ENCODE peak calls at places on chromosomes 13 and 19, in ten cellular contexts. One of them, this sample, is unnamed.
A peak's percentile ranks its signal among the peaks of the same experiment; 100 is the strongest.

GRCh38 chr13:89977203-89977602 is 1370.3 kb upstream of the MIR17HG start:
- DNase-seq in thyroid gland: no peak
- DNase-seq in endothelial cell of umbilical vein: no peak
- DNase-seq in BJ: no peak
- DNase-seq in CD8-positive, alpha-beta T cell: no peak
- DNase-seq in cardiac muscle cell: no peak
- DNase-seq in thoracic aorta: no peak
- DNase-seq in pancreas: no peak
- DNase-seq in fibroblast of lung: no peak
- DNase-seq in neural progenitor cell: no peak
- DNase-seq in this sample: no peak

GRCh38 chr19:17716309-17716929 is 2.9 kb upstream of the MAP1S start:
- DNase-seq in thyroid gland: no peak
- DNase-seq in endothelial cell of umbilical vein: no peak
- DNase-seq in BJ: no peak
- DNase-seq in CD8-positive, alpha-beta T cell: no peak
- DNase-seq in cardiac muscle cell: no peak
- DNase-seq in thoracic aorta: no peak
- DNase-seq in pancreas: no peak
- DNase-seq in fibroblast of lung: no peak
- DNase-seq in neural progenitor cell: no peak
- DNase-seq in this sample: no peak

GRCh38 chr13:67137044-67137735 is 92.9 kb downstream of the PCDH9 start:
- DNase-seq in thyroid gland: no peak
- DNase-seq in endothelial cell of umbilical vein: no peak
- DNase-seq in BJ: no peak
- DNase-seq in CD8-positive, alpha-beta T cell: no peak
- DNase-seq in cardiac muscle cell: no peak
- DNase-seq in thoracic aorta: no peak
- DNase-seq in pancreas: no peak
- DNase-seq in fibroblast of lung: peak; percentile 49
- DNase-seq in neural progenitor cell: no peak
- DNase-seq in this sample: no peak

GRCh38 chr13:83881031-83881727 is 1.1 kb downstream of the SLITRK1 start:
- DNase-seq in thyroid gland: no peak
- DNase-seq in endothelial cell of umbilical vein: no peak
- DNase-seq in BJ: no peak
- DNase-seq in CD8-positive, alpha-beta T cell: no peak
- DNase-seq in cardiac muscle cell: no peak
- DNase-seq in thoracic aorta: no peak
- DNase-seq in pancreas: no peak
- DNase-seq in fibroblast of lung: no peak
- DNase-seq in neural progenitor cell: peak; percentile 8
- DNase-seq in this sample: no peak

GRCh38 chr19:16737909-16738308 is 18.3 kb downstream of the NWD1 start:
- DNase-seq in thyroid gland: no peak
- DNase-seq in endothelial cell of umbilical vein: no peak
- DNase-seq in BJ: no peak
- DNase-seq in CD8-positive, alpha-beta T cell: no peak
- DNase-seq in cardiac muscle cell: no peak
- DNase-seq in thoracic aorta: no peak
- DNase-seq in pancreas: no peak
- DNase-seq in fibroblast of lung: peak; percentile 79
- DNase-seq in neural progenitor cell: no peak
- DNase-seq in this sample: peak; percentile 23

GRCh38 chr13:110714798-110715394 is 1.4 kb downstream of the ING1 start:
- DNase-seq in thyroid gland: peak; percentile 74
- DNase-seq in endothelial cell of umbilical vein: no peak
- DNase-seq in BJ: no peak
- DNase-seq in CD8-positive, alpha-beta T cell: peak; percentile 42
- DNase-seq in cardiac muscle cell: peak; percentile 63
- DNase-seq in thoracic aorta: no peak
- DNase-seq in pancreas: peak; percentile 67
- DNase-seq in fibroblast of lung: peak; percentile 44
- DNase-seq in neural progenitor cell: peak; percentile 74
- DNase-seq in this sample: no peak

GRCh38 chr19:1247747-1248453 is 483 bp upstream of the MIDN start:
- DNase-seq in thyroid gland: peak; percentile 71
- DNase-seq in endothelial cell of umbilical vein: peak; percentile 90
- DNase-seq in BJ: no peak
- DNase-seq in CD8-positive, alpha-beta T cell: peak; percentile 62
- DNase-seq in cardiac muscle cell: no peak
- DNase-seq in thoracic aorta: no peak
- DNase-seq in pancreas: peak; percentile 81
- DNase-seq in fibroblast of lung: peak; percentile 62
- DNase-seq in neural progenitor cell: peak; percentile 69
- DNase-seq in this sample: no peak

GRCh38 chr19:1175020-1175419 is 952 bp upstream of the SBNO2 start:
- DNase-seq in thyroid gland: no peak
- DNase-seq in endothelial cell of umbilical vein: no peak
- DNase-seq in BJ: no peak
- DNase-seq in CD8-positive, alpha-beta T cell: no peak
- DNase-seq in cardiac muscle cell: no peak
- DNase-seq in thoracic aorta: no peak
- DNase-seq in pancreas: no peak
- DNase-seq in fibroblast of lung: no peak
- DNase-seq in neural progenitor cell: no peak
- DNase-seq in this sample: no peak

GRCh38 chr13:45950343-45950995 is 98.9 kb upstream of the SIAH3 start:
- DNase-seq in thyroid gland: no peak
- DNase-seq in endothelial cell of umbilical vein: no peak
- DNase-seq in BJ: no peak
- DNase-seq in CD8-positive, alpha-beta T cell: no peak
- DNase-seq in cardiac muscle cell: no peak
- DNase-seq in thoracic aorta: no peak
- DNase-seq in pancreas: no peak
- DNase-seq in fibroblast of lung: peak; percentile 22
- DNase-seq in neural progenitor cell: no peak
- DNase-seq in this sample: no peak

GRCh38 chr13:54379461-54379860 is 1350.8 kb downstream of the OLFM4 start:
- DNase-seq in thyroid gland: no peak
- DNase-seq in endothelial cell of umbilical vein: no peak
- DNase-seq in BJ: no peak
- DNase-seq in CD8-positive, alpha-beta T cell: no peak
- DNase-seq in cardiac muscle cell: no peak
- DNase-seq in thoracic aorta: no peak
- DNase-seq in pancreas: no peak
- DNase-seq in fibroblast of lung: no peak
- DNase-seq in neural progenitor cell: no peak
- DNase-seq in this sample: no peak

GRCh38 chr13:27004866-27005265 is 166.7 kb downstream of the USP12 start:
- DNase-seq in thyroid gland: no peak
- DNase-seq in endothelial cell of umbilical vein: no peak
- DNase-seq in BJ: no peak
- DNase-seq in CD8-positive, alpha-beta T cell: no peak
- DNase-seq in cardiac muscle cell: no peak
- DNase-seq in thoracic aorta: no peak
- DNase-seq in pancreas: no peak
- DNase-seq in fibroblast of lung: no peak
- DNase-seq in neural progenitor cell: no peak
- DNase-seq in this sample: no peak
- H3K27me3 ChIP-seq in thyroid gland: no peaks in the 10 kb centered on the region
- H3K27me3 ChIP-seq in endothelial cell of umbilical vein: peaks cover 37% of the 10 kb centered on the region
- H3K27me3 ChIP-seq in BJ: peaks cover 14% of the 10 kb centered on the region
- H3K27me3 ChIP-seq in CD8-positive, alpha-beta T cell: peaks cover 6% of the 10 kb centered on the region
- H3K27me3 ChIP-seq in cardiac muscle cell: peaks cover 18% of the 10 kb centered on the region
- H3K27me3 ChIP-seq in thoracic aorta: no peaks in the 10 kb centered on the region
- H3K27me3 ChIP-seq in pancreas: no peaks in the 10 kb centered on the region
- H3K27me3 ChIP-seq in fibroblast of lung: peaks cover 11% of the 10 kb centered on the region
- H3K27me3 ChIP-seq in neural progenitor cell: peaks cover 30% of the 10 kb centered on the region
- H3K27me3 ChIP-seq in this sample: peaks cover 19% of the 10 kb centered on the region

DNA sequence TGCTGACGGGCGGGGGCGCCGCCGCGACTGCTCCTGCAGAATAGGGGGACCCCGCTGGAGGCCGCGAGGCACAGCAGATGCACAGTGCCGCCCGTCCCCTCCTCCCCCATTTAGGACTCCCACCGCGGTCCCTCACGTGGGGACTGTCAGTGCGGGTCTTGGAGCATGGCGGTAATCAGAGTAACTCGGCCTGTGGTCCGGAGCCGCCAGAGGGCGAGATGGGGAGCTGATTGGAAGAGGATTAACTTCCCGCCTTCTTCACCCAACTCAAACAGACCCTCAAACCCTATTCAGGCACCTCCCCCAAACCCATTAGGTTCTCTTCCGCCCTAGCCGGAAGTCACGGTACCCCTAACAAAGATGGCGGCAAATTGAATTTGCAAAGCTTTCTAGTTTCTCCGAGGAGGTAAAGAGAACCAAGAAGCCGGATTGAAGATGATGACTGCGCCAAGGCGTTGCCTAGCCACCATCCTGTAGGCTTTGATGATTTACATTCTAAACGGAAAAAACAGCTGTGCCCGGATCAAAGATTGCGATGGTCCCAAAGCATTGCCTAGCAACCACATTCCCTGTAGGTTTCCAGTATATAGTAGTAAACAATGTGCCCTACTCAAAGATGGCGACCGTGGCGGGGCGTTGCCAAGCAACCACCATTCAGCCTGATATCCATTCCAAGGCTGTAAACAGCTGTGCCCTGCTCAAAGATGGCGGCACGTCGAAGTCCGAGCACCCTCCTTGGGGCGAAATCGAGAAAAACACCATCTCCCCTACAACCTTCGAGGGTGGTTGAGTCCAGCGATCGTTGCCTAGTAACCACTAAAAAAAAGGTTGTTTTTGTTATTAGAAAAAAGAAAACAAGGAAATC is at the start of gene FUZ:
- DNase-seq in thyroid gland: peak; percentile 96
- DNase-seq in endothelial cell of umbilical vein: peak; percentile 99
- DNase-seq in BJ: peak; percentile 94
- DNase-seq in CD8-positive, alpha-beta T cell: peak; percentile 87
- DNase-seq in cardiac muscle cell: peak; percentile 98
- DNase-seq in thoracic aorta: peak; percentile 91
- DNase-seq in pancreas: peak; percentile 98
- DNase-seq in fibroblast of lung: peak; percentile 99
- DNase-seq in neural progenitor cell: peak; percentile 99
- DNase-seq in this sample: peak; percentile 97
- TF ChIP-seq CTCF in thyroid gland: no peak
- TF ChIP-seq CTCF in endothelial cell of umbilical vein: peak; percentile 17
- TF ChIP-seq CTCF in BJ: peak; percentile 40
- TF ChIP-seq CTCF in CD8-positive, alpha-beta T cell: no peak
- TF ChIP-seq CTCF in cardiac muscle cell: peak; percentile 41
- TF ChIP-seq CTCF in thoracic aorta: no peak
- TF ChIP-seq CTCF in pancreas: no peak
- TF ChIP-seq CTCF in fibroblast of lung: peak; percentile 29
- TF ChIP-seq CTCF in neural progenitor cell: peak; percentile 56
- TF ChIP-seq CTCF in this sample: peak; percentile 45

GRCh38 chr13:112967666-112968379 is 1.2 kb upstream of the MCF2L start:
- DNase-seq in thyroid gland: no peak
- DNase-seq in endothelial cell of umbilical vein: no peak
- DNase-seq in BJ: no peak
- DNase-seq in CD8-positive, alpha-beta T cell: no peak
- DNase-seq in cardiac muscle cell: no peak
- DNase-seq in thoracic aorta: no peak
- DNase-seq in pancreas: no peak
- DNase-seq in fibroblast of lung: no peak
- DNase-seq in neural progenitor cell: peak; percentile 68
- DNase-seq in this sample: no peak

GRCh38 chr13:112968380-112968909 is 569 bp upstream of the MCF2L start:
- DNase-seq in thyroid gland: peak; percentile 79
- DNase-seq in endothelial cell of umbilical vein: no peak
- DNase-seq in BJ: no peak
- DNase-seq in CD8-positive, alpha-beta T cell: peak; percentile 18
- DNase-seq in cardiac muscle cell: peak; percentile 39
- DNase-seq in thoracic aorta: no peak
- DNase-seq in pancreas: peak; percentile 78
- DNase-seq in fibroblast of lung: no peak
- DNase-seq in neural progenitor cell: peak; percentile 43
- DNase-seq in this sample: no peak

GRCh38 chr13:112970552-112971287 is 1.7 kb downstream of the MCF2L start:
- DNase-seq in thyroid gland: no peak
- DNase-seq in endothelial cell of umbilical vein: no peak
- DNase-seq in BJ: peak; percentile 2
- DNase-seq in CD8-positive, alpha-beta T cell: no peak
- DNase-seq in cardiac muscle cell: no peak
- DNase-seq in thoracic aorta: no peak
- DNase-seq in pancreas: no peak
- DNase-seq in fibroblast of lung: no peak
- DNase-seq in neural progenitor cell: no peak
- DNase-seq in this sample: no peak

GRCh38 chr13:112969692-112970338 is 801 bp downstream of the MCF2L start:
- DNase-seq in thyroid gland: no peak
- DNase-seq in endothelial cell of umbilical vein: no peak
- DNase-seq in BJ: no peak
- DNase-seq in CD8-positive, alpha-beta T cell: no peak
- DNase-seq in cardiac muscle cell: no peak
- DNase-seq in thoracic aorta: no peak
- DNase-seq in pancreas: no peak
- DNase-seq in fibroblast of lung: no peak
- DNase-seq in neural progenitor cell: no peak
- DNase-seq in this sample: no peak

DNA sequence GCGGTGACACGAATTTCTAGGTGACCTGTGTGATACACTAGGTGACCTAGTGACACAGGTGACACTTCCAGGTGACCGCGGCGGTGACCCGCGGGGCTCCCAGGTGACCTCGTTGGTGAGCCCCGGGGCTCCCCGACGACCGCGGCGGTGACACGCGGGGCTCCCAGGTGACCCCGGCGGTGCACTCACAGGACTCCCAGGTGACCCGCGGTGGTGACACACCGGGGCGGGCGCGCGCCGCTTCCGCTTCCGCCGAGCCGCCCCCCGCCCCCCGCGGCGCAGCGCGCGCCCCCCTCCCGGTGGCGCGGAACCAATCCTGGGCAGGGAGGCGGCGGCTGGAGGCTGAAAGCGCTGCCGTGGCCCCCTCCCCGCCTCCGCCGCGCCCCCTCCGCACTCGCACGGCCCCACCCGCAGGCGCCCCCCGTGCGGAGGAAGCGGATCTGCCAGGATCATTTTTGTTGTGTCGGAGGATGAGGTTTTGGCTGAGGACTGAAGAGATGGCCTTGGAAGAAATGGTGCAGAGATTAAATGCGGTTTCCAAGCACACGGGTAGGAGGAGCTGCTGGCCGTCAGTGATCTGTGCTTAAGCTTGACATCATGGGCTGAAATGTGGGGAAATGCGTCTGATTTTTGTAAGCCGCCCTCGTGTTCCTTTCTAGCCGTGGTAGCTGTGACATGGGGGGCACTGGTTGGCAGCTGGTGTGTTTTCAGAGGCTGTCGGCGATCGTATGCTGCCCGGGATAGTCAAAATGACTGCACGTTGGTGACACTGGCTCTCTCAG is at the start of gene MCF2L:
- DNase-seq in thyroid gland: peak; percentile 68
- DNase-seq in endothelial cell of umbilical vein: peak; percentile 10
- DNase-seq in BJ: no peak
- DNase-seq in CD8-positive, alpha-beta T cell: peak; percentile 53
- DNase-seq in cardiac muscle cell: peak; percentile 56
- DNase-seq in thoracic aorta: no peak
- DNase-seq in pancreas: peak; percentile 69
- DNase-seq in fibroblast of lung: peak; percentile 42
- DNase-seq in neural progenitor cell: peak; percentile 68
- DNase-seq in this sample: no peak
- H3K4me3 ChIP-seq in thyroid gland: peak within 1 kb of the TSS; percentile 47
- H3K4me3 ChIP-seq in endothelial cell of umbilical vein: no peak within 1 kb of the TSS
- H3K4me3 ChIP-seq in BJ: no peak within 1 kb of the TSS
- H3K4me3 ChIP-seq in CD8-positive, alpha-beta T cell: peak within 1 kb of the TSS; percentile 66
- H3K4me3 ChIP-seq in cardiac muscle cell: peak within 1 kb of the TSS; percentile 68
- H3K4me3 ChIP-seq in thoracic aorta: peak within 1 kb of the TSS; percentile 64
- H3K4me3 ChIP-seq in pancreas: peak within 1 kb of the TSS; percentile 69
- H3K4me3 ChIP-seq in fibroblast of lung: no peak within 1 kb of the TSS
- H3K4me3 ChIP-seq in neural progenitor cell: peak within 1 kb of the TSS; percentile 72
- H3K4me3 ChIP-seq in this sample: peak within 1 kb of the TSS; percentile 10

DNA sequence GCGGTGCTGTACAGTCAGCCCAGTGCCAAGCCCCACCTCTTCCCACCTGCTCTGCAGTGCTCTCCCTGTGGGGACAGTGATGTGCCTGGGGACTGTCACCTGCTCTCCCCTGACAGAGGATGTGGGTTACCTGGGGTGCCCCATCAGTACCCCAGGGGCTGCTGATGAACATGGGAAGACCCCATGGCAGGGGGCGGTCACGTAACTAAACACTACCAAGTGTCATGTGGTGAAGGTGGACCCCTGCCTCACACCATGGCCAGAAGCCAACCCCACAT is 12.7 kb downstream of the KDM4B start:
- DNase-seq in thyroid gland: peak; percentile 41
- DNase-seq in endothelial cell of umbilical vein: no peak
- DNase-seq in BJ: no peak
- DNase-seq in CD8-positive, alpha-beta T cell: no peak
- DNase-seq in cardiac muscle cell: no peak
- DNase-seq in thoracic aorta: no peak
- DNase-seq in pancreas: no peak
- DNase-seq in fibroblast of lung: no peak
- DNase-seq in neural progenitor cell: no peak
- DNase-seq in this sample: no peak
- H3K27me3 ChIP-seq in thyroid gland: no peaks in the 10 kb centered on the region
- H3K27me3 ChIP-seq in endothelial cell of umbilical vein: no peaks in the 10 kb centered on the region
- H3K27me3 ChIP-seq in BJ: no peaks in the 10 kb centered on the region
- H3K27me3 ChIP-seq in CD8-positive, alpha-beta T cell: no peaks in the 10 kb centered on the region
- H3K27me3 ChIP-seq in cardiac muscle cell: no peaks in the 10 kb centered on the region
- H3K27me3 ChIP-seq in thoracic aorta: no peaks in the 10 kb centered on the region
- H3K27me3 ChIP-seq in pancreas: no peaks in the 10 kb centered on the region
- H3K27me3 ChIP-seq in fibroblast of lung: no peaks in the 10 kb centered on the region
- H3K27me3 ChIP-seq in neural progenitor cell: no peaks in the 10 kb centered on the region
- H3K27me3 ChIP-seq in this sample: no peaks in the 10 kb centered on the region